ENCODE peak calls at places on chromosomes 7 and 10, in six cellular contexts. A is stimulated activated CD8-positive, alpha-beta memory T cell treated with anti-CD3 and anti-CD28 coated beads, Interleukin-7, amount 100 ng/mL, for 4 hours; V is cardiac septum; S is memory B cell; T is NCI-H524; J is activated naive CD8-positive, alpha-beta T cell treated with anti-CD3 and anti-CD28 coated beads, Interleukin-2, amount 50 U/mL, for 24 hours. U is an unnamed sample.

GRCh38 chr10:35940067-35940989 is 298.2 kb upstream of the FZD8 start:
- DNase-seq in S (no peak), A (no peak), V (no peak), J (no peak), T (peak; percentile 86), U (no peak)

GRCh38 chr10:22915314-22915713 is 12.5 kb upstream of the ARMC3 start:
- DNase-seq in A (no peak), J (no peak), V (no peak), T (no peak), S (no peak), U (no peak)

GRCh38 chr10:125263551-125263950 is 103.2 kb upstream of the CTBP2 start:
- DNase-seq in T (no peak), J (no peak), A (no peak), S (no peak), V (no peak), U (no peak)

GRCh38 chr7:41027428-41028115 is 675.3 kb downstream of the INHBA start:
- DNase-seq in A (no peak), S (no peak), J (no peak), T (no peak), V (no peak), U (no peak)

GRCh38 chr7:41817386-41817785 is 114.5 kb upstream of the INHBA start:
- DNase-seq in A (no peak), J (peak; percentile 17), V (no peak), S (no peak), T (no peak), U (no peak)

GRCh38 chr7:98174334-98175259 is 36.6 kb upstream of the BHLHA15 start:
- DNase-seq in J (no peak), T (no peak), A (no peak), S (no peak), V (no peak), U (no peak)

GRCh38 chr10:110175406-110175805 is 32.0 kb upstream of the MXI1 start:
- DNase-seq in J (no peak), A (no peak), V (no peak), S (no peak), T (no peak), U (no peak)

GRCh38 chr10:13904053-13904452 is 317.3 kb downstream of the PRPF18 start:
- DNase-seq in T (no peak), J (no peak), A (no peak), V (no peak), S (no peak), U (no peak)

GRCh38 chr10:43888551-43888950 is 239.9 kb upstream of the ZNF32 start:
- DNase-seq in V (no peak), A (no peak), T (no peak), J (no peak), S (no peak), U (no peak)

GRCh38 chr7:21020667-21021066 is 234.0 kb upstream of the SP8 start:
- DNase-seq in V (no peak), S (no peak), J (no peak), A (no peak), T (no peak), U (no peak)